ENCODE peak calls at places on chromosomes 16 and 17, in nine cellular contexts. One of them, this sample, is unnamed. For H3K27me3, the result is how much of the 10 kb centered on the place peaks cover.

GRCh38 chr16:22216191-22216831 is 10.2 kb downstream of the EEF2K start:
- DNase-seq in SK-N-SH: no peak
- DNase-seq in cardiac muscle cell: no peak
- DNase-seq in stomach: no peak
- DNase-seq in lung: no peak
- DNase-seq in thyroid gland: no peak
- DNase-seq in endodermal cell: no peak
- DNase-seq in GM23338: no peak
- DNase-seq in fibroblast of lung: peak
- DNase-seq in this sample: no peak

GRCh38 chr17:51921500-51921899 is 237.0 kb downstream of the CA10 start:
- DNase-seq in SK-N-SH: no peak
- DNase-seq in cardiac muscle cell: no peak
- DNase-seq in stomach: no peak
- DNase-seq in lung: no peak
- DNase-seq in thyroid gland: no peak
- DNase-seq in endodermal cell: no peak
- DNase-seq in GM23338: peak
- DNase-seq in fibroblast of lung: no peak
- DNase-seq in this sample: no peak

GRCh38 chr16:46961373-46962353 is 11.8 kb downstream of the DNAJA2 start:
- DNase-seq in SK-N-SH: no peak
- DNase-seq in cardiac muscle cell: no peak
- DNase-seq in stomach: no peak
- DNase-seq in lung: no peak
- DNase-seq in thyroid gland: no peak
- DNase-seq in endodermal cell: no peak
- DNase-seq in GM23338: no peak
- DNase-seq in fibroblast of lung: peak
- DNase-seq in this sample: no peak

GRCh38 chr16:48317614-48318013 is 67.6 kb downstream of the SIAH1 start:
- DNase-seq in SK-N-SH: no peak
- DNase-seq in cardiac muscle cell: no peak
- DNase-seq in stomach: no peak
- DNase-seq in lung: no peak
- DNase-seq in thyroid gland: no peak
- DNase-seq in endodermal cell: no peak
- DNase-seq in GM23338: no peak
- DNase-seq in fibroblast of lung: peak
- DNase-seq in this sample: no peak

GRCh38 chr17:4230142-4230541 is 33.6 kb downstream of the ANKFY1 start:
- DNase-seq in SK-N-SH: no peak
- DNase-seq in cardiac muscle cell: peak
- DNase-seq in stomach: no peak
- DNase-seq in lung: peak
- DNase-seq in thyroid gland: peak
- DNase-seq in endodermal cell: peak
- DNase-seq in GM23338: peak
- DNase-seq in fibroblast of lung: peak
- DNase-seq in this sample: peak

GRCh38 chr16:72282338-72282737 is 110.4 kb upstream of the PMFBP1 start:
- DNase-seq in SK-N-SH: no peak
- DNase-seq in cardiac muscle cell: no peak
- DNase-seq in stomach: no peak
- DNase-seq in lung: no peak
- DNase-seq in thyroid gland: no peak
- DNase-seq in endodermal cell: no peak
- DNase-seq in GM23338: no peak
- DNase-seq in fibroblast of lung: peak
- DNase-seq in this sample: no peak

GRCh38 chr17:29154516-29155234 is 25.5 kb downstream of the MYO18A start:
- DNase-seq in SK-N-SH: no peak
- DNase-seq in cardiac muscle cell: no peak
- DNase-seq in stomach: peak
- DNase-seq in lung: no peak
- DNase-seq in thyroid gland: no peak
- DNase-seq in endodermal cell: no peak
- DNase-seq in GM23338: no peak
- DNase-seq in fibroblast of lung: no peak
- DNase-seq in this sample: no peak

GRCh38 chr17:35460354-35460851 is 11.8 kb upstream of the SLFN13 start:
- DNase-seq in SK-N-SH: peak
- DNase-seq in cardiac muscle cell: peak
- DNase-seq in stomach: peak
- DNase-seq in lung: peak
- DNase-seq in thyroid gland: peak
- DNase-seq in endodermal cell: peak
- DNase-seq in GM23338: peak
- DNase-seq in fibroblast of lung: no peak
- DNase-seq in this sample: no peak

GRCh38 chr16:88591577-88592021 is 21.4 kb downstream of the ZC3H18 start:
- DNase-seq in SK-N-SH: no peak
- DNase-seq in cardiac muscle cell: no peak
- DNase-seq in stomach: no peak
- DNase-seq in lung: no peak
- DNase-seq in thyroid gland: peak
- DNase-seq in endodermal cell: no peak
- DNase-seq in GM23338: no peak
- DNase-seq in fibroblast of lung: peak
- DNase-seq in this sample: no peak

GRCh38 chr16:73713817-73714495 is 582.7 kb upstream of the PSMD7 start:
- DNase-seq in SK-N-SH: peak
- DNase-seq in cardiac muscle cell: peak
- DNase-seq in stomach: no peak
- DNase-seq in lung: no peak
- DNase-seq in thyroid gland: no peak
- DNase-seq in endodermal cell: peak
- DNase-seq in GM23338: peak
- DNase-seq in fibroblast of lung: no peak
- DNase-seq in this sample: no peak

DNA sequence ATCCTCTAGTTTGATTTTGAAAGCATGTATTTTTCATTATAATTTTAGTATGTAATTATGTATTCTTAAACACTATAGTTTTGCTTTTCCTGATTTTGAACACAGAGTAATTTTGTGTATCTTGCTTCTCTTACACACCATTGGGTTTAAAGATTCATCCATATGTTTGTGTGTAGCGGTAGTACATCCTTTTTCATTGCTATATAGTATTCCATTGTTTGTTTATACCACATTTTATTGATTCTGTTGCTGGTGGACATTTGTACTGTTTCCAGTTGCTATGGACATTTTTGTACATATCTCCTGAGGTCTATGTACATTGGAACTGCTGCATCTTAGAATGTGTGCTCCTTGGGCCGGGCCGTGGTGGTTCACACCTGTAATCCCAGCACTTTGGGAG is 20.5 kb upstream of the LASP1NB start:
- DNase-seq in SK-N-SH: no peak
- DNase-seq in cardiac muscle cell: no peak
- DNase-seq in stomach: no peak
- DNase-seq in lung: no peak
- DNase-seq in thyroid gland: no peak
- DNase-seq in endodermal cell: no peak
- DNase-seq in GM23338: no peak
- DNase-seq in fibroblast of lung: no peak
- DNase-seq in this sample: no peak
- H3K27ac ChIP-seq in SK-N-SH: no peak
- H3K27ac ChIP-seq in cardiac muscle cell: no peak
- H3K27ac ChIP-seq in stomach: no peak
- H3K27ac ChIP-seq in lung: no peak
- H3K27ac ChIP-seq in thyroid gland: no peak
- H3K27ac ChIP-seq in endodermal cell: no peak
- H3K27ac ChIP-seq in GM23338: no peak
- H3K27ac ChIP-seq in fibroblast of lung: no peak
- H3K27ac ChIP-seq in this sample: no peak

GRCh38 chr17:10471853-10472252 is 2.5 kb upstream of the MYH4 start:
- DNase-seq in SK-N-SH: no peak
- DNase-seq in cardiac muscle cell: no peak
- DNase-seq in stomach: no peak
- DNase-seq in lung: no peak
- DNase-seq in thyroid gland: no peak
- DNase-seq in endodermal cell: no peak
- DNase-seq in GM23338: no peak
- DNase-seq in fibroblast of lung: no peak
- DNase-seq in this sample: no peak
- H3K27me3 ChIP-seq in SK-N-SH: under half
- H3K27me3 ChIP-seq in cardiac muscle cell: under half
- H3K27me3 ChIP-seq in stomach: under half
- H3K27me3 ChIP-seq in lung: under half
- H3K27me3 ChIP-seq in thyroid gland: under half
- H3K27me3 ChIP-seq in endodermal cell: under half
- H3K27me3 ChIP-seq in GM23338: under half
- H3K27me3 ChIP-seq in fibroblast of lung: under half
- H3K27me3 ChIP-seq in this sample: under half

GRCh38 chr17:61380836-61381525 is 18.7 kb upstream of the TBX2 start:
- DNase-seq in SK-N-SH: peak
- DNase-seq in cardiac muscle cell: no peak
- DNase-seq in stomach: no peak
- DNase-seq in lung: no peak
- DNase-seq in thyroid gland: no peak
- DNase-seq in endodermal cell: no peak
- DNase-seq in GM23338: no peak
- DNase-seq in fibroblast of lung: no peak
- DNase-seq in this sample: no peak
- H3K27ac ChIP-seq in SK-N-SH: peak
- H3K27ac ChIP-seq in cardiac muscle cell: peak
- H3K27ac ChIP-seq in stomach: no peak
- H3K27ac ChIP-seq in lung: no peak
- H3K27ac ChIP-seq in thyroid gland: no peak
- H3K27ac ChIP-seq in endodermal cell: no peak
- H3K27ac ChIP-seq in GM23338: no peak
- H3K27ac ChIP-seq in fibroblast of lung: peak
- H3K27ac ChIP-seq in this sample: no peak

GRCh38 chr16:31474778-31475738 is 3.1 kb downstream of the TGFB1I1 start:
- DNase-seq in SK-N-SH: no peak
- DNase-seq in cardiac muscle cell: no peak
- DNase-seq in stomach: no peak
- DNase-seq in lung: no peak
- DNase-seq in thyroid gland: no peak
- DNase-seq in endodermal cell: no peak
- DNase-seq in GM23338: no peak
- DNase-seq in fibroblast of lung: no peak
- DNase-seq in this sample: no peak
- H3K27me3 ChIP-seq in SK-N-SH: under half
- H3K27me3 ChIP-seq in cardiac muscle cell: under half
- H3K27me3 ChIP-seq in stomach: under half
- H3K27me3 ChIP-seq in lung: under half
- H3K27me3 ChIP-seq in thyroid gland: under half
- H3K27me3 ChIP-seq in endodermal cell: under half
- H3K27me3 ChIP-seq in GM23338: half or more
- H3K27me3 ChIP-seq in fibroblast of lung: under half
- H3K27me3 ChIP-seq in this sample: under half

GRCh38 chr17:67109111-67109510 is 64.8 kb downstream of the CACNG1 start:
- DNase-seq in SK-N-SH: no peak
- DNase-seq in cardiac muscle cell: no peak
- DNase-seq in stomach: no peak
- DNase-seq in lung: no peak
- DNase-seq in thyroid gland: no peak
- DNase-seq in endodermal cell: no peak
- DNase-seq in GM23338: no peak
- DNase-seq in fibroblast of lung: no peak
- DNase-seq in this sample: no peak
- H3K27ac ChIP-seq in SK-N-SH: peak
- H3K27ac ChIP-seq in cardiac muscle cell: no peak
- H3K27ac ChIP-seq in stomach: no peak
- H3K27ac ChIP-seq in lung: no peak
- H3K27ac ChIP-seq in thyroid gland: no peak
- H3K27ac ChIP-seq in endodermal cell: no peak
- H3K27ac ChIP-seq in GM23338: no peak
- H3K27ac ChIP-seq in fibroblast of lung: no peak
- H3K27ac ChIP-seq in this sample: no peak

GRCh38 chr17:70110443-70110880 is 35.4 kb downstream of the KCNJ16 start:
- DNase-seq in SK-N-SH: no peak
- DNase-seq in cardiac muscle cell: no peak
- DNase-seq in stomach: no peak
- DNase-seq in lung: no peak
- DNase-seq in thyroid gland: no peak
- DNase-seq in endodermal cell: no peak
- DNase-seq in GM23338: no peak
- DNase-seq in fibroblast of lung: peak
- DNase-seq in this sample: peak
- H3K27me3 ChIP-seq in SK-N-SH: under half
- H3K27me3 ChIP-seq in cardiac muscle cell: under half
- H3K27me3 ChIP-seq in stomach: under half
- H3K27me3 ChIP-seq in lung: under half
- H3K27me3 ChIP-seq in thyroid gland: under half
- H3K27me3 ChIP-seq in endodermal cell: under half
- H3K27me3 ChIP-seq in GM23338: under half
- H3K27me3 ChIP-seq in fibroblast of lung: under half
- H3K27me3 ChIP-seq in this sample: under half

This sample was measured in AG04450.